ENCODE peak calls at places on chromosomes 1 and 21, in ten cellular contexts. J, C, D, Z, I, R, K, E, H and Q are unnamed samples.

GRCh38 chr1:211711313-211711712 is 35.9 kb upstream of the NEK2 start:
- DNase-seq in H (no peak), Z (no peak), J (no peak), K (no peak), R (no peak), D (no peak), E (no peak), I (no peak), C (no peak), Q (no peak)

GRCh38 chr1:236009857-236010256 is 55.0 kb downstream of the NID1 start:
- DNase-seq in C (peak), J (peak), R (no peak), K (no peak), I (no peak), H (peak), Z (no peak), E (no peak), D (no peak), Q (no peak)

GRCh38 chr1:79193211-79194079 is 186.9 kb upstream of the ADGRL4 start:
- DNase-seq in J (peak), R (no peak), C (peak), K (peak), I (no peak), H (peak), E (peak), Z (no peak), D (no peak), Q (no peak)

GRCh38 chr1:9596419-9597123 is 7.9 kb downstream of the TMEM201 start:
- DNase-seq in C (no peak), H (peak), J (peak), R (no peak), Z (peak), D (no peak), K (no peak), I (no peak), E (no peak), Q (no peak)

GRCh38 chr1:248696775-248697174 is 5.8 kb downstream of the OR14I1 start:
- DNase-seq in H (no peak), K (no peak), I (no peak), J (no peak), D (no peak), E (no peak), R (no peak), Z (no peak), C (no peak), Q (no peak)

GRCh38 chr1:156571959-156572662 is at the start of gene IQGAP3:
- DNase-seq in H (peak), C (peak), E (peak), Z (peak), K (peak), D (peak), J (peak), I (peak), R (peak), Q (peak)

GRCh38 chr1:206002833-206003532 is at the start of gene RAB7B:
- DNase-seq in D (no peak), K (no peak), R (no peak), J (peak), C (peak), I (peak), H (peak), Z (peak), E (no peak), Q (peak)

GRCh38 chr1:234600418-234601216 is 9.4 kb downstream of the IRF2BP2 start:
- DNase-seq in H (no peak), E (no peak), I (no peak), Z (no peak), K (no peak), R (no peak), J (peak), C (no peak), D (no peak), Q (no peak)

GRCh38 chr1:76218888-76219588 is 144.5 kb downstream of the ST6GALNAC3 start:
- DNase-seq in E (no peak), I (no peak), C (no peak), R (no peak), K (no peak), Z (no peak), J (no peak), D (no peak), H (no peak), Q (no peak)

GRCh38 chr1:226529891-226530290 is 18.7 kb upstream of the STUM start:
- DNase-seq in R (no peak), H (no peak), K (no peak), J (no peak), Z (no peak), D (no peak), C (no peak), I (no peak), E (no peak), Q (no peak)

GRCh38 chr1:248823517-248824001 is 2.2 kb downstream of the SH3BP5L start:
- DNase-seq in K (no peak), Z (no peak), E (no peak), J (peak), C (peak), D (no peak), R (no peak), I (no peak), H (no peak), Q (no peak)

GRCh38 chr21:35326677-35327076 is 277.6 kb upstream of the RUNX1 start:
- DNase-seq in Z (no peak), C (no peak), H (peak), R (no peak), K (no peak), J (peak), D (no peak), I (peak), E (no peak), Q (no peak)

GRCh38 chr1:218488986-218489385 is 143.8 kb downstream of the TGFB2 start:
- DNase-seq in J (peak), R (no peak), D (no peak), I (no peak), E (peak), K (no peak), Z (no peak), C (peak), H (no peak), Q (no peak)

GRCh38 chr1:84550826-84551225 is 23.4 kb downstream of the CTBS start:
- DNase-seq in K (no peak), D (no peak), E (no peak), R (no peak), C (no peak), Z (no peak), I (no peak), H (no peak), J (peak), Q (no peak)

GRCh38 chr21:39444406-39445145 is 1.0 kb downstream of the LCA5L start:
- DNase-seq in J (peak), R (peak), D (no peak), K (no peak), I (no peak), H (peak), C (peak), E (peak), Z (no peak), Q (no peak)

GRCh38 chr1:168360151-168360550 is 79.5 kb downstream of the TBX19 start:
- DNase-seq in E (no peak), Z (no peak), C (no peak), R (no peak), H (no peak), K (no peak), J (peak), I (no peak), D (no peak), Q (no peak)

GRCh38 chr1:69475021-69475420 is 92.7 kb upstream of the LRRC7 start:
- DNase-seq in C (no peak), Z (no peak), E (no peak), K (no peak), J (no peak), D (no peak), R (no peak), H (no peak), I (no peak), Q (no peak)

GRCh38 chr1:37946703-37947360 is at the start of gene INPP5B:
- DNase-seq in R (peak), H (peak), D (peak), C (peak), Z (peak), J (peak), I (peak), E (peak), K (peak), Q (peak)

GRCh38 chr1:14494931-14495330 is 103.6 kb upstream of the KAZN start:
- DNase-seq in J (no peak), I (no peak), D (no peak), C (no peak), H (no peak), R (no peak), E (no peak), K (no peak), Z (no peak), Q (no peak)

GRCh38 chr21:42734323-42734971 is 81.0 kb downstream of the PDE9A start:
- DNase-seq in D (no peak), I (no peak), R (no peak), Z (no peak), J (no peak), K (no peak), H (no peak), E (no peak), C (no peak), Q (no peak)

GRCh38 chr1:243459059-243459458 is 203.2 kb downstream of the SDCCAG8 start:
- DNase-seq in E (no peak), K (no peak), J (no peak), Z (no peak), R (no peak), H (no peak), I (no peak), C (no peak), D (no peak), Q (no peak)

GRCh38 chr1:244768804-244769203 is 66.7 kb upstream of the COX20 start:
- DNase-seq in J (no peak), I (no peak), E (no peak), D (no peak), K (no peak), R (no peak), C (no peak), H (no peak), Z (no peak), Q (no peak)

DNA sequence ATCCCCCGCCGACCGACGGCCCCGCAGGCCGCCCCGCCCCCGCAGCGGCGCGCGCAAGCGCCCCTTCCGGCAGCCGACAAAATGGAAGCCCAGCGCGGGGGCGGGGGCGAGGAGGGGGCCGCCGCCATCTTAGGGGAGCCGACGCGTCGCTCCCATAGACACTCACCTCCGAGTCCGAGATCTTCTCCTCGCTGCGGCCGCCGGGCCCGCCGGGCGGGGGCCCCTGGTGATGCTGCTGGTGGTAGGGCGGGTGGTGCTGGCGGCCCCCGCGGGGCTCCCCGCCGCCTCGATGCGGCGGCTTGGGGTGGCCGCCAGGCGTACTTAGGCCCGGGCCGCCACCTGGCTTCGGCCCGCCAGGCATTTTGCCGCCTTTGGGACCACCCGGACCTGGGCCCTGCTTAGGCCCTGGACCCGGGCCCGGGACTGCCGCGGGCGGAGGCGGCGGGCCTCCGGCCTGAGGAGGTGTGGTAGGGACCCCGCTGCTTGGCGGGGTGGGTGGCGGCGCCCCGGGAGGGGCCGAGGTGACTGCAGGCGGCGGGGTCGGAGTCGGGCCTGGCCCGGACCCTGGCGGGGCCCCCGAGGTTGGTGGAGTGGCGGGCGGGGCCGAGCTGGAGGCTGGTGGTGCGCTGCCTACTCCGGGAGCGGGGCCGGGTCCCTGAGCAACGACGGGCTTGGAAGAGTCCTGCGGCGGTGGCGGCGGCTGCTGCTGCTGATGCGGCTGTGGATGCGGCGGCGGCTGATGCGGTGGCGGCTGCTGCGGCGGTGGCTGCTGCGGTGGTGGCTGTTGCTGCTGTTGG is 691 bp downstream of the SFPQ start:
- DNase-seq in D (peak), R (peak), Z (peak), I (peak), H (peak), E (peak), K (peak), J (peak), C (peak), Q (peak)
- TF ChIP-seq CTCF in D (peak), R (no peak), Z (peak), I (peak), H (no peak), E (peak), K (peak), J (no peak), C (no peak), Q (no peak)

DNA sequence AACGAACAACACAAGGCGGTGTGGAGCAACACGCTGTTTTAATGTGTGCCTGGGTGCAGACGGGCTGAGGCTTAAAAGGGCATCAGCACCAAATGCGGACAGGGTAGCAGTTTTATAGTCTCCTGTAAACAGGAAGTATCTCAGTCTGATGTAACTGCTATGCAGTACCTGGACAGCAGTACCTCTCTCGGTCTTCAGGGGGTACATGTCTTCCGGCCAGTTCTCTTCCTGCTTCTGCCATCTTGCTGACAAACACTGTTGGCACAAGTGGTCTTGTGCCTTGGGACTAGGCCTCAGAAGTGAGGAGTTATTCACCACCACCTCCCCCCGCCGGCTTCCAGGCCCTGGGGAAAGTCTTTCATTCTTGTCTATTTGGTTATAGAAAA is 49.7 kb upstream of the APOBEC4 start:
- DNase-seq in Z (no peak), K (no peak), J (no peak), H (no peak), I (no peak), C (no peak), E (no peak), D (no peak), R (no peak), Q (no peak)
- TF ChIP-seq CTCF in Z (no peak), K (no peak), J (no peak), H (no peak), I (no peak), C (no peak), E (no peak), D (no peak), R (no peak), Q (no peak)

DNA sequence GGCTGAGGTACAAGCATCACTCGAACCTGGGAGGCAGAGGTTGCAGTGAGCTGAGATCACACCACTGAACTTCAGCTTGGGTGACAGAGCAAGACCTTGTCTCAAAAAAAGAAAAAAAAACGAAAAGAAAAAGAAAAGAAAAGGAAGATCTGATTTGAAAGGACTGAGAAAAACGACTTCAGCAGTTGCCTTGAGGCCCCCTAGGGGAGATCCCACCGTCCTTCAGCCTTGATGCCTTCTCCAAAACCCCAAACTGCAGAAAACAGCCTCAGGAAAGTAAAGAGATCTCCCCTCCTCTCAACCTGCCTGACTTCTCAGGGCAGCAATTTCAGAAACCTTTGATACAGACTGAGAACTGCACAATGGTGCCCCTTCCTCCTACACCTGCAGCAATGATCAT is 50.9 kb upstream of the BCAR3 start:
- DNase-seq in Z (no peak), J (no peak), C (no peak), K (no peak), I (no peak), R (no peak), D (no peak), E (peak), H (no peak), Q (no peak)
- TF ChIP-seq CTCF in Z (peak), J (peak), C (peak), K (no peak), I (no peak), R (no peak), D (peak), E (peak), H (peak), Q (no peak)

GRCh38 chr1:119676571-119677206 is 28.6 kb upstream of the ZNF697 start:
- DNase-seq in R (no peak), D (no peak), K (no peak), I (peak), E (no peak), Z (no peak), J (no peak), C (no peak), H (peak), Q (no peak)
- TF ChIP-seq CTCF in R (no peak), D (no peak), K (no peak), I (no peak), E (peak), Z (no peak), J (peak), C (peak), H (peak), Q (no peak)